ENCODE peak calls at places on chromosomes 7 and 10, in eight cellular contexts. J is iPS DF 6.9; D is cardiac muscle cell; X is fibroblast of lung; V is prostate gland; N is neural progenitor cell; U is upper lobe of right lung; T is CD8-positive, alpha-beta T cell. L is an unnamed sample. For H3K27me3 and H3K4me1, the result is how much of the 10 kb centered on the place peaks cover.

GRCh38 chr10:3265081-3265480 is 92.5 kb upstream of the PITRM1 start:
- DNase-seq in J (no peak), D (no peak), X (no peak), V (no peak), N (no peak), U (no peak), T (no peak), L (peak)

GRCh38 chr10:6348091-6348862 is 145.5 kb downstream of the PFKFB3 start:
- DNase-seq in J (no peak), D (peak), X (no peak), V (peak), N (no peak), U (peak), T (peak), L (peak)

GRCh38 chr7:117719377-117719776 is 153.9 kb downstream of the CTTNBP2 start:
- DNase-seq in J (no peak), D (no peak), X (no peak), V (no peak), N (no peak), U (no peak), T (no peak), L (no peak)

GRCh38 chr10:112124859-112125258 is 58.7 kb downstream of the GPAM start:
- DNase-seq in J (no peak), D (no peak), X (no peak), V (no peak), N (no peak), U (no peak), T (no peak), L (no peak)

GRCh38 chr7:77266162-77266807 is 66.7 kb upstream of the FGL2 start:
- DNase-seq in J (no peak), D (peak), X (no peak), V (no peak), N (no peak), U (no peak), T (no peak), L (no peak)

GRCh38 chr7:123351506-123352225 is 151.9 kb upstream of the SLC13A1 start:
- DNase-seq in J (no peak), D (peak), X (no peak), V (no peak), N (no peak), U (no peak), T (no peak), L (no peak)

GRCh38 chr7:128790297-128791037 is 1.3 kb upstream of the CCDC136 start:
- DNase-seq in J (no peak), D (no peak), X (no peak), V (no peak), N (peak), U (no peak), T (peak), L (no peak)

GRCh38 chr7:3867847-3868246 is 566.8 kb downstream of the SDK1 start:
- DNase-seq in J (no peak), D (peak), X (peak), V (no peak), N (no peak), U (no peak), T (no peak), L (no peak)

GRCh38 chr7:42686594-42687156 is 225.2 kb downstream of the C7orf25 start:
- DNase-seq in J (peak), D (no peak), X (no peak), V (no peak), N (peak), U (no peak), T (no peak), L (no peak)

GRCh38 chr10:61742812-61743211 is 80.1 kb downstream of the CABCOCO1 start:
- DNase-seq in J (no peak), D (no peak), X (no peak), V (no peak), N (no peak), U (no peak), T (no peak), L (no peak)

DNA sequence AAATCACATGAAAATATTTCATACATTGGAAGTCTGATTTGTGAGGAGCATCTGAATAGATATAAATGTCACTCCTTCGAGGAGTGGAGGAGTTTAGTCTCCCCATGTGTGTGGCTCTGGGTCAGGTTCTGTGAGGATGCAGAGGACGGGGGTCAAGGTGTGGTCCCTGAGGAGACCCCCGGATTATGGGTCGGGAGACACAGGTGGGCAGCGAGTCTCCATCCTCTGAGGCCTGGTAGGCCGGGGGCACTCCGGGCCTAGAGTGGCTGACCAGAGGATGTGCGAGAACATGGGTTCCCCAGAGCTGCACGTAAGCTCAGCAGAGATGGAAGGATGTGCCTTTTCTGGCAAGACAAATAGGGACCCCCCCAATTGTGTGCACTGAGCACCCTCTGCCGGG is 93.4 kb upstream of the TCERG1L start:
- DNase-seq in J (no peak), D (no peak), X (no peak), V (no peak), N (no peak), U (no peak), T (no peak), L (no peak)
- H3K27me3 ChIP-seq in J (under half), D (under half), X (under half), V (under half), N (under half), U (under half), T (under half), L (under half)

DNA sequence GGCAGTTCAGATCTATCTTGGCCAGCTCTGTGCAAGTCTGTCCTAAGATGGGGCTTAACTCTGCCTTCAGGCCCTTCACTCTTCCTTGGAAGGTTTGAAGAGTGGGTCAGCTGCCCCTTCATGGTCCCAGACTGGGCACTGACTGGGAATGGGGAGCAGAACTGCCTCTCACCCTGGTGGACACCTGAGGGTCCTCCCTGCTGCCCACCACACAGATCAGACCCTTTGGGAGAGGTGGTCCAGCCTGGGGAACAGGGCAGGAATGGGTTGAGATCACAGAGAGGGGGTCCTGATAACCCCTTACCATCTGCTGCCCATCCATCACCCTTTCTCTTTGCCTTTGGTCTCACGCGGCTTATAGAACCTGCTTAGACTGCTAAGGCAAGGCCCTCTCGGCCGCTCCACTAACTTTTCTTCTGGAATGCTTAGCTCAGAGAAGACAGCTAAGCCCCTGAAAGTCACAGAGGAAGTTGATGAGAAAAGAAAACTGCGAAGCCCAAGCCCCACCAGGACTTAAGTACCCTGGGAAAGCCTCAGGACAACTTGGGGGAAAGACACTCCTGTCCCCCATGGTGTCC is 402 bp upstream of the CDHR1 start:
- DNase-seq in J (no peak), D (peak), X (no peak), V (no peak), N (no peak), U (peak), T (no peak), L (no peak)
- H3K4me3 ChIP-seq in J (peak), D (peak), X (no peak), V (peak), N (peak), U (peak), T (peak), L (peak)

DNA sequence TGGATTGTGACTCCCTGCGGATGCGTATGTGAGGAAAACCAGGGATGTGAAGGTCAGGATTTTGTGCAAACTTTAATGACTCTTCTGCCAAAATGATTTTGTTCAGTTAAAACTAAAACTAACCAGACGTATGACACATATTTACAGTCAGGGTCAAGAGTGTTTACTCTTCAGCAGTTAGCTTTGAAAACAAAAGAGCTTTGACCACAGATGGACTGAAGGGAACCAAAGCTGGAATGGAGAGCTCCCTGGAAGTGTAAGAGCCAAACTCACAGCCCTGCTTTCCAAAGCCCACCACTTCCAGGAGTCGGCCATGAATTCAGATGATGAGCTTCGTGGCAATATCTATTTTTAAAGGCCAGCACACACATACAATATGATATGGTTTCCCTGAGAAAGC is 15.5 kb downstream of the SVIL start:
- DNase-seq in J (no peak), D (peak), X (peak), V (no peak), N (no peak), U (no peak), T (no peak), L (peak)
- H3K4me1 ChIP-seq in J (under half), D (half or more), X (under half), V (under half), N (under half), U (under half), T (under half), L (under half)

GRCh38 chr10:132878091-132878729 is 64.2 kb downstream of the CFAP46 start:
- DNase-seq in J (no peak), D (no peak), X (no peak), V (no peak), N (no peak), U (peak), T (peak), L (no peak)

GRCh38 chr10:132875435-132875834 is 66.9 kb downstream of the CFAP46 start:
- DNase-seq in J (no peak), D (no peak), X (no peak), V (no peak), N (no peak), U (peak), T (no peak), L (no peak)

GRCh38 chr10:132877473-132877872 is 64.9 kb downstream of the CFAP46 start:
- DNase-seq in J (no peak), D (no peak), X (no peak), V (no peak), N (no peak), U (peak), T (no peak), L (no peak)

GRCh38 chr10:132876967-132877366 is 65.4 kb downstream of the CFAP46 start:
- DNase-seq in J (no peak), D (no peak), X (no peak), V (no peak), N (no peak), U (peak), T (no peak), L (peak)

GRCh38 chr10:132876131-132876860 is 66.1 kb downstream of the CFAP46 start:
- DNase-seq in J (no peak), D (no peak), X (no peak), V (no peak), N (no peak), U (peak), T (no peak), L (peak)
- H3K27me3 ChIP-seq in J (under half), D (under half), X (under half), V (under half), N (under half), U (under half), T (under half), L (under half)

DNA sequence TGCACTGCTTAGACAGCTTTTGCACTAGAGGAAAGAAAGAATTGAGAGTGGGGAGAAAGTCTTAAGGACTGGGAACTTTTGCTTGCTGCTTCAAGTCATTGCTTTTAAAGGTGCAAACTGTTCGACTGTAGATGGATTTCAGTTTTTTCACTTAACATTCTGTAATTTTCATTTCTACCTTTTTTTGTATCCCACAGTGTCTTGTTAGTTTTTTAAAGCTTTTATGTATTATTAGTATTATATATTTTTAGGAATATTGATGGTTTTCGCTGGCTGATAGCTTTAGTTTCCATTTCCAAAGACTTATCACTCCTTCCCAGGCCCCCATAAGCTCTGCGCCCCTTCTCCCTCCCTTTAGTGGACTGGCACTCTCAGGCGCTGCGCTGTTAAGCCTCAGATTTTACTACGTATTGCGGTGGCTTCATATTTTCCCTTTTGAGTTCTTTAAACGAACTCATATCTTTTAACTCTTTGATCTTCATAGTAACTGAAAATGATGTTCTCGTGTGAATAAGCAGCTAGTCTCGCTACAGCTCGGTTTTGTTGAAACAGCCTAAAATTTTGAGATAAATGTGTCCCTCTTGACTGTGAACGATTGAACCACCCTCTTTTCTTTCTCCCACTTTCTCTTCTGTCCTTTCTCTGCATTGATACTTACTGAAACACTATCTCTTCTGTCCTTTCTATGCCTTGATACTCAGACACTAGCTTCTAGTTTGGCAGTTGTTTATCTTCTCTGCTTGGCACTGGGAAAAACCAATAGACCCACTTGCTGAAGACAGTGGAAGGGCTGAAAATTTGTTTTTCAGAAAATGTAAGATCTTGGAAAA is 2.5 kb upstream of the ETV1 start:
- DNase-seq in J (no peak), D (peak), X (peak), V (no peak), N (peak), U (no peak), T (no peak), L (peak)
- H3K4me3 ChIP-seq in J (no peak), D (peak), X (peak), V (peak), N (peak), U (peak), T (peak), L (peak)

GRCh38 chr7:30845426-30846135 is 66.1 kb upstream of the AQP1 start:
- DNase-seq in J (no peak), D (peak), X (peak), V (no peak), N (no peak), U (peak), T (no peak), L (no peak)
- H3K4me1 ChIP-seq in J (under half), D (under half), X (under half), V (under half), N (under half), U (half or more), T (under half), L (under half)

GRCh38 chr10:88062798-88063472 is 199.5 kb downstream of the PTEN start:
- DNase-seq in J (no peak), D (peak), X (peak), V (no peak), N (no peak), U (no peak), T (no peak), L (peak)
- H3K27me3 ChIP-seq in J (under half), D (under half), X (under half), V (under half), N (under half), U (under half), T (under half), L (under half)